ENCODE peak calls at places on chromosomes 12 and 14, in eight cellular contexts. One of them, this sample, is unnamed.

GRCh38 chr12:44833561-44833960 is 42.6 kb downstream of the NELL2 start:
- DNase-seq in GM23248: no peak
- DNase-seq in A549: no peak
- DNase-seq in fibroblast of lung: no peak
- DNase-seq in GM06990: no peak
- DNase-seq in lower lobe of right lung: no peak
- DNase-seq in lower leg skin: no peak
- DNase-seq in sigmoid colon: no peak
- DNase-seq in this sample: no peak

GRCh38 chr12:39010406-39010805 is 105.0 kb upstream of the CPNE8 start:
- DNase-seq in GM23248: no peak
- DNase-seq in A549: no peak
- DNase-seq in fibroblast of lung: no peak
- DNase-seq in GM06990: no peak
- DNase-seq in lower lobe of right lung: no peak
- DNase-seq in lower leg skin: no peak
- DNase-seq in sigmoid colon: no peak
- DNase-seq in this sample: no peak

GRCh38 chr12:19529933-19530630 is 90.8 kb downstream of the AEBP2 start:
- DNase-seq in GM23248: peak
- DNase-seq in A549: no peak
- DNase-seq in fibroblast of lung: peak
- DNase-seq in GM06990: no peak
- DNase-seq in lower lobe of right lung: no peak
- DNase-seq in lower leg skin: no peak
- DNase-seq in sigmoid colon: no peak
- DNase-seq in this sample: peak

GRCh38 chr12:2185751-2186341 is 133.1 kb downstream of the CACNA1C start:
- DNase-seq in GM23248: no peak
- DNase-seq in A549: no peak
- DNase-seq in fibroblast of lung: no peak
- DNase-seq in GM06990: no peak
- DNase-seq in lower lobe of right lung: no peak
- DNase-seq in lower leg skin: no peak
- DNase-seq in sigmoid colon: peak
- DNase-seq in this sample: peak

GRCh38 chr14:73804636-73805035 is 47.0 kb upstream of the PTGR2 start:
- DNase-seq in GM23248: no peak
- DNase-seq in A549: no peak
- DNase-seq in fibroblast of lung: no peak
- DNase-seq in GM06990: no peak
- DNase-seq in lower lobe of right lung: no peak
- DNase-seq in lower leg skin: no peak
- DNase-seq in sigmoid colon: no peak
- DNase-seq in this sample: no peak

GRCh38 chr12:131112016-131112415 is 158.3 kb downstream of the ADGRD1 start:
- DNase-seq in GM23248: peak
- DNase-seq in A549: peak
- DNase-seq in fibroblast of lung: no peak
- DNase-seq in GM06990: no peak
- DNase-seq in lower lobe of right lung: no peak
- DNase-seq in lower leg skin: no peak
- DNase-seq in sigmoid colon: no peak
- DNase-seq in this sample: no peak

GRCh38 chr14:76986261-76986565 is 42.3 kb downstream of the IRF2BPL start:
- DNase-seq in GM23248: no peak
- DNase-seq in A549: no peak
- DNase-seq in fibroblast of lung: no peak
- DNase-seq in GM06990: no peak
- DNase-seq in lower lobe of right lung: no peak
- DNase-seq in lower leg skin: no peak
- DNase-seq in sigmoid colon: no peak
- DNase-seq in this sample: no peak

GRCh38 chr14:77140937-77141591 is 527 bp downstream of the ZDHHC22 start:
- DNase-seq in GM23248: peak
- DNase-seq in A549: peak
- DNase-seq in fibroblast of lung: no peak
- DNase-seq in GM06990: no peak
- DNase-seq in lower lobe of right lung: no peak
- DNase-seq in lower leg skin: no peak
- DNase-seq in sigmoid colon: no peak
- DNase-seq in this sample: peak

DNA sequence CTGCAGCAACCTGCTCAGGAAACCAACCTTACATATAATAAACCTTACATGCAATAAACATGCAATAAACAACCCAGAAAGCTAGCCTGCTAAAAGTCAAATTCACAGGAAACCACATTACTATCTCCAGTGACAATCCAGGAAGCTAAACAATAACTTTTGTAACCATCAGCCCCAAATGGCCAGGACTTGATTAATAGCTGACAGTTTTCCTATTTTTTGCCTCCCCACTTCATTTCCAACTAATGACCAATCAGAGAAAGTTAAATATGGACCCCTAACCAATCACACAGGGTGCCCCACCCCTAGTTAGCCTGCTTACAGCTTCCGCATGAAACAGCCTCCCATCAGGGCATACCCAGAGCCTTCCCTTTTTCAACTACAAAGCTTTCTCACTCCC is 152.2 kb upstream of the LMNTD1 start:
- DNase-seq in GM23248: no peak
- DNase-seq in A549: no peak
- DNase-seq in fibroblast of lung: no peak
- DNase-seq in GM06990: no peak
- DNase-seq in lower lobe of right lung: no peak
- DNase-seq in lower leg skin: no peak
- DNase-seq in sigmoid colon: no peak
- DNase-seq in this sample: no peak
- H3K4me3 ChIP-seq in GM23248: no peak
- H3K4me3 ChIP-seq in A549: no peak
- H3K4me3 ChIP-seq in fibroblast of lung: no peak
- H3K4me3 ChIP-seq in GM06990: no peak
- H3K4me3 ChIP-seq in lower lobe of right lung: no peak
- H3K4me3 ChIP-seq in lower leg skin: no peak
- H3K4me3 ChIP-seq in sigmoid colon: no peak
- H3K4me3 ChIP-seq in this sample: no peak

GRCh38 chr14:34711169-34711568 is 3.2 kb downstream of the CFL2 start:
- DNase-seq in GM23248: peak
- DNase-seq in A549: peak
- DNase-seq in fibroblast of lung: peak
- DNase-seq in GM06990: peak
- DNase-seq in lower lobe of right lung: no peak
- DNase-seq in lower leg skin: no peak
- DNase-seq in sigmoid colon: no peak
- DNase-seq in this sample: peak
- H3K4me3 ChIP-seq in GM23248: peak
- H3K4me3 ChIP-seq in A549: peak
- H3K4me3 ChIP-seq in fibroblast of lung: peak
- H3K4me3 ChIP-seq in GM06990: no peak
- H3K4me3 ChIP-seq in lower lobe of right lung: no peak
- H3K4me3 ChIP-seq in lower leg skin: no peak
- H3K4me3 ChIP-seq in sigmoid colon: peak
- H3K4me3 ChIP-seq in this sample: peak

DNA sequence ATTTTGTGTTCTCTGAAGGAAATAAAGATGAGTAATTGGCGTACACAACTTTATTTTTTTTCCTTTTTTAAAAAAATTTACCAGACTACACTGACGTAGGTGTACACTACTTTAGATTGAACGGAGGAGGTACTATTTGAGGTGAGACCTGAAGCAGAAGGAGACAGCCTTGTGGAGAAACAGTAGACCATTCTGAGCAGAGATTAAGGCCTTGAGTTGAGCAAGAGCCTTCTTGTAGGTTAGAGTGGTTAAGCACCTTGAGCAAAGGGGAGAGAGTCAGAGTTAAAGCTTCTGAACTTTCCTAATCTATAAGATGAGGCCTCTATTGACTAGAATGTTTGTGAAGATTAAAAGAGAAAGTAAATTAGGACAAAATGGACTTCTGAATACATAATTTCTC is 2.5 kb downstream of the LEMD3 start:
- DNase-seq in GM23248: peak
- DNase-seq in A549: no peak
- DNase-seq in fibroblast of lung: peak
- DNase-seq in GM06990: no peak
- DNase-seq in lower lobe of right lung: no peak
- DNase-seq in lower leg skin: no peak
- DNase-seq in sigmoid colon: no peak
- DNase-seq in this sample: no peak
- H3K4me3 ChIP-seq in GM23248: peak
- H3K4me3 ChIP-seq in A549: no peak
- H3K4me3 ChIP-seq in fibroblast of lung: peak
- H3K4me3 ChIP-seq in GM06990: peak
- H3K4me3 ChIP-seq in lower lobe of right lung: peak
- H3K4me3 ChIP-seq in lower leg skin: no peak
- H3K4me3 ChIP-seq in sigmoid colon: peak
- H3K4me3 ChIP-seq in this sample: peak

GRCh38 chr12:132925597-132926416 is 30.3 kb downstream of the ZNF605 start:
- DNase-seq in GM23248: no peak
- DNase-seq in A549: peak
- DNase-seq in fibroblast of lung: no peak
- DNase-seq in GM06990: no peak
- DNase-seq in lower lobe of right lung: no peak
- DNase-seq in lower leg skin: no peak
- DNase-seq in sigmoid colon: no peak
- DNase-seq in this sample: no peak
- H3K4me3 ChIP-seq in GM23248: no peak
- H3K4me3 ChIP-seq in A549: no peak
- H3K4me3 ChIP-seq in fibroblast of lung: no peak
- H3K4me3 ChIP-seq in GM06990: no peak
- H3K4me3 ChIP-seq in lower lobe of right lung: no peak
- H3K4me3 ChIP-seq in lower leg skin: no peak
- H3K4me3 ChIP-seq in sigmoid colon: no peak
- H3K4me3 ChIP-seq in this sample: no peak

This sample was measured in astrocyte.